ENCODE peak calls at places on chromosomes 11 and 22, in five cellular contexts. Y is fibroblast of pulmonary artery, A is psoas muscle, J is MM.1S, M is fibroblast of villous mesenchyme. O is an unnamed sample.
A peak's percentile ranks its signal among the peaks of the same experiment; 100 is the strongest.

GRCh38 chr22:43007519-43008102 is 7.3 kb downstream of the PACSIN2 start:
- DNase-seq in A (no peak), Y (peak; percentile 56), J (no peak), M (peak; percentile 41), O (peak; percentile 46)

GRCh38 chr11:69215784-69216415 is 60.2 kb downstream of the SMIM38 start:
- DNase-seq in M (peak; percentile 7), Y (no peak), A (no peak), J (no peak), O (peak; percentile 48)

GRCh38 chr11:43644626-43645299 is 35.8 kb upstream of the HSD17B12 start:
- DNase-seq in M (peak; percentile 29), A (no peak), Y (peak; percentile 26), J (peak; percentile 10), O (peak; percentile 38)

GRCh38 chr11:5272395-5273017 is 2.8 kb upstream of the HBE1 start:
- DNase-seq in A (no peak), J (no peak), M (no peak), Y (no peak), O (no peak)

GRCh38 chr22:43570531-43571144 is 158.8 kb downstream of the MPPED1 start:
- DNase-seq in A (no peak), M (no peak), Y (no peak), J (no peak), O (no peak)

GRCh38 chr11:44318369-44318768 is 8.4 kb upstream of the ALX4 start:
- DNase-seq in Y (no peak), M (no peak), A (no peak), J (no peak), O (no peak)

GRCh38 chr11:112797653-112798293 is 163.4 kb upstream of the NCAM1 start:
- DNase-seq in M (peak; percentile 6), A (no peak), J (peak; percentile 73), Y (peak; percentile 62), O (peak; percentile 20)

GRCh38 chr11:75562048-75562835 is at the start of gene SERPINH1:
- DNase-seq in Y (peak; percentile 91), J (no peak), M (peak; percentile 94), A (peak; percentile 93), O (peak; percentile 90)

GRCh38 chr11:82826526-82826925 is 73.7 kb downstream of the PRCP start:
- DNase-seq in A (no peak), M (no peak), J (no peak), Y (no peak), O (peak; percentile 3)

GRCh38 chr22:39502109-39502788 is at the start of gene MIEF1:
- DNase-seq in A (peak; percentile 99), M (peak; percentile 96), Y (peak; percentile 95), J (peak; percentile 96), O (peak; percentile 96)

GRCh38 chr11:117490911-117491310 is 163.3 kb downstream of the CEP164 start:
- DNase-seq in M (no peak), Y (no peak), A (peak; percentile 15), J (no peak), O (no peak)

GRCh38 chr11:65792456-65792855 is 5.6 kb downstream of the OVOL1 start:
- DNase-seq in M (no peak), J (no peak), Y (no peak), A (no peak), O (no peak)

GRCh38 chr11:65789230-65790103 is 2.6 kb downstream of the OVOL1 start:
- DNase-seq in J (no peak), A (peak; percentile 23), Y (no peak), M (no peak), O (no peak)

GRCh38 chr11:65791719-65792213 is 4.9 kb downstream of the OVOL1 start:
- DNase-seq in Y (no peak), A (no peak), M (no peak), J (peak; percentile 76), O (no peak)

GRCh38 chr11:65790104-65790901 is 3.4 kb downstream of the OVOL1 start:
- DNase-seq in M (no peak), J (no peak), Y (no peak), A (peak; percentile 25), O (no peak)

DNA sequence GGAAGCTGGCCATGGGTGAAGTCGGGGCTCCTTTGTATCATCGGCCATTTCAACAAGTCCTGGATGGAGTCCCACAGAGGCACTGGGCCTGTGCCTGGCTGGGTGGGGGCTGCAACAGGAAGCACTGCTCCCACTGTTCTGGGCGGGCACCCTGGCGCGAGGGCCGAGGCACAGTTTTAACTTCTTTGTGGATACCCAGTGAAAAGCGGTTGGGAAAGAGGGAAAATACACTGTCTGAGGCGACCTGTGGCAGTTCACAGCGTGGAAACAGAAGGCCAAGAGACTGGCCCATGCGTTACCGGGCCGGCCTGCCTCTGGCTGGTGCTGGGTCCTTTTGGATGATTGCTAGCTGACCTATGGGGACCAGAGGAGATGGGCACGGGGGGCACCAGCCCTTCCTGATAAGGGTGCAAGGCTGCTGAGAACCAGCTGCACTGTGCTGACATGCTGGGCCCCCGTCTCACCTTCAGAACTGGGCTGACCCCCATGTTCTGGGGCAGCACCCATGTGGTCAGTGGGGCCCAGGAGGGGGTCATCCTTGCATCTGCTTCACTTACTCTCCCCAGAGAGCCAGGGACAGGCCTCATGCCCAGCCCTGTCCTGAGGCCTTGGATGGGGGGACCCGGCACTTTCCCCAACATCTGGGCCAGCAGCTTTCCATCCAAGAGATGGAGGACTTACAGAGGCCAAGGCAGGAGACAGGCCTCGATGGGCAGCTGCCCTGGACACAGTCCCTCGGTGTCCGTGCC is 4.2 kb downstream of the OVOL1 start:
- DNase-seq in A (peak; percentile 35), Y (no peak), M (no peak), J (no peak), O (no peak)
- TF ChIP-seq CTCF in A (no peak), Y (no peak), M (no peak), J (no peak), O (no peak)

GRCh38 chr22:28052818-28053217 is 133.8 kb upstream of the PITPNB start:
- DNase-seq in J (no peak), Y (no peak), A (no peak), M (no peak), O (no peak)
- TF ChIP-seq CTCF in J (no peak), Y (no peak), A (no peak), M (no peak), O (no peak)

GRCh38 chr22:30647536-30647935 is 12.0 kb downstream of the SLC35E4 start:
- DNase-seq in A (no peak), J (no peak), M (no peak), Y (no peak), O (no peak)

GRCh38 chr22:30650508-30651116 is 15.0 kb downstream of the SLC35E4 start:
- DNase-seq in A (no peak), Y (no peak), M (no peak), J (no peak), O (no peak)

GRCh38 chr22:30646518-30647160 is 11.1 kb downstream of the SLC35E4 start:
- DNase-seq in M (no peak), J (no peak), A (no peak), Y (no peak), O (no peak)

GRCh38 chr22:30648825-30649224 is 13.2 kb downstream of the SLC35E4 start:
- DNase-seq in A (no peak), J (no peak), M (no peak), Y (no peak), O (no peak)

DNA sequence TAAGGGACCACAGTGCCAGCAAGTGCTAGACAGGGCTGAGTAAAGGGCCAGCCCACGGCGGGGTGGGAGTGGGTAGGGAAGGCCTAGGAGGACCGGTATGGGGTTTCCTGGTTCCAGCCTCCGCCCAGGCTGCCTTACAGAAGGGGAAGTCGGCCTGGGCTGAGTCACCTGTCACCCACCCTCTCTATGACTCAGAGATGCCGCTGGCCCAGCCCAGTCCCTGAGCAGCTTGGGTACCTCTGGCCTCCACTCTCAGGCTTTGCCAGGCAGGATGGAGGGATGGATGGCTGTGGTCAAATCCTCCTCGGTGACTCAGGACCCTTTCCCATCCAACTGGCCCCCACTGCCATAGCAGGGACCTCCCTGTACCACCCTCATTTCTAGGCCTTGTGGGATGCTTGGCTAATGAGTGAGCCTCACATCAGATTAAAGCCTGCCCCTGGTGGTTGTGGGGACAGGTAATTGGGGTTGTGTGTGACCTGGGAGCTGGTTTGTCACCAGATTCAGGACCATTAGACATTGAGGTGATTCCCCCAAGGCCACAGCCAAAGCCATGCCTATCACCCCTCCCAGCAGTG is 13.9 kb downstream of the SLC35E4 start:
- DNase-seq in J (no peak), A (peak; percentile 68), M (peak; percentile 34), Y (peak; percentile 66), O (peak; percentile 56)
- TF ChIP-seq CTCF in J (no peak), A (no peak), M (no peak), Y (no peak), O (peak; percentile 4)

DNA sequence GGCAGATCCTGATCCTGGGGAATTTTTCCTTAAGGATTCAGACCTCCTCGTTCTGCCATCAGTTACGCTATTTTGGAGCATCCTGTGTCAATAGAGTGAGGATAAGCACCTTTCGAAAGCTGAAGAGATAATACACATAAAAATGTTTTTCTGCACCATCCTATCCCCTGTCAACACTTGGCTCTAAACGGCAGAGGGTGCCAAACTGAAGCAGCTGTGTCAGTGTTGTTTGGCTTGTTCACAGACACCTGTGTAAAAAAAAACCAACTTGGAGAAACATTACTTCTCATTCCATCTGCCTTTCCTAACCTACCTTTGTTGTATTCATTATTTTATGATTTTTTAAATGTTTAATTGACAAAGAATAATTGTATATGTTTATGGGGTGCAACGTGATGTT is 417.0 kb upstream of the DDI1 start:
- DNase-seq in J (peak; percentile 15), M (no peak), Y (peak; percentile 39), A (no peak), O (no peak)
- TF ChIP-seq CTCF in J (peak; percentile 23), M (peak; percentile 31), Y (peak; percentile 36), A (no peak), O (no peak)

GRCh38 chr11:3992964-3993363 is 101.6 kb upstream of the RRM1 start:
- DNase-seq in A (no peak), Y (no peak), M (no peak), J (no peak), O (no peak)

GRCh38 chr11:3990406-3990805 is 104.2 kb upstream of the RRM1 start:
- DNase-seq in Y (no peak), A (no peak), J (no peak), M (no peak), O (no peak)

GRCh38 chr11:3986301-3986700 is 108.3 kb upstream of the RRM1 start:
- DNase-seq in M (no peak), A (no peak), J (no peak), Y (no peak), O (no peak)

GRCh38 chr11:3989891-3990290 is 104.7 kb upstream of the RRM1 start:
- DNase-seq in M (no peak), A (no peak), J (peak; percentile 26), Y (no peak), O (no peak)

GRCh38 chr11:3989251-3989650 is 105.3 kb upstream of the RRM1 start:
- DNase-seq in M (no peak), Y (no peak), A (no peak), J (no peak), O (no peak)
- TF ChIP-seq CTCF in M (no peak), Y (no peak), A (no peak), J (no peak), O (no peak)

GRCh38 chr11:13551834-13552233 is 56.0 kb upstream of the PTH start:
- DNase-seq in J (no peak), A (no peak), Y (no peak), M (no peak), O (no peak)

GRCh38 chr11:13552784-13553183 is 57.0 kb upstream of the PTH start:
- DNase-seq in M (no peak), J (no peak), Y (no peak), A (no peak), O (no peak)

GRCh38 chr11:13550761-13551160 is 55.0 kb upstream of the PTH start:
- DNase-seq in J (no peak), A (no peak), Y (no peak), M (no peak), O (no peak)
- TF ChIP-seq CTCF in J (no peak), A (no peak), Y (no peak), M (no peak), O (no peak)

O was measured in AG10803.